ENCODE peak calls at places on chromosomes 12 and 14, in six cellular contexts. One of them, this sample, is unnamed.

GRCh38 chr14:72604133-72604532 is 289.8 kb downstream of the DPF3 start:
- DNase-seq in right cardiac atrium: no peak
- DNase-seq in transverse colon: no peak
- DNase-seq in naive thymus-derived CD4-positive, alpha-beta T cell: no peak
- DNase-seq in PC-9: no peak
- DNase-seq in CD4-positive, alpha-beta memory T cell: no peak
- DNase-seq in this sample: no peak

GRCh38 chr12:122944588-122944987 is 21.7 kb downstream of the ABCB9 start:
- DNase-seq in right cardiac atrium: no peak
- DNase-seq in transverse colon: peak; percentile 36
- DNase-seq in naive thymus-derived CD4-positive, alpha-beta T cell: no peak
- DNase-seq in PC-9: peak; percentile 91
- DNase-seq in CD4-positive, alpha-beta memory T cell: no peak
- DNase-seq in this sample: peak; percentile 94

GRCh38 chr12:114448618-114448933 is 42.6 kb upstream of the TBX5 start:
- DNase-seq in right cardiac atrium: peak; percentile 90
- DNase-seq in transverse colon: no peak
- DNase-seq in naive thymus-derived CD4-positive, alpha-beta T cell: no peak
- DNase-seq in PC-9: no peak
- DNase-seq in CD4-positive, alpha-beta memory T cell: no peak
- DNase-seq in this sample: no peak

GRCh38 chr14:96031691-96032090 is 7.5 kb upstream of the C14orf132 start:
- DNase-seq in right cardiac atrium: no peak
- DNase-seq in transverse colon: no peak
- DNase-seq in naive thymus-derived CD4-positive, alpha-beta T cell: no peak
- DNase-seq in PC-9: no peak
- DNase-seq in CD4-positive, alpha-beta memory T cell: no peak
- DNase-seq in this sample: no peak

GRCh38 chr12:49190317-49190716 is 1.4 kb upstream of the TUBA1A start:
- DNase-seq in right cardiac atrium: no peak
- DNase-seq in transverse colon: no peak
- DNase-seq in naive thymus-derived CD4-positive, alpha-beta T cell: no peak
- DNase-seq in PC-9: no peak
- DNase-seq in CD4-positive, alpha-beta memory T cell: no peak
- DNase-seq in this sample: no peak

GRCh38 chr14:24079521-24080141 is 8.3 kb downstream of the CPNE6 start:
- DNase-seq in right cardiac atrium: no peak
- DNase-seq in transverse colon: no peak
- DNase-seq in naive thymus-derived CD4-positive, alpha-beta T cell: no peak
- DNase-seq in PC-9: no peak
- DNase-seq in CD4-positive, alpha-beta memory T cell: no peak
- DNase-seq in this sample: no peak

GRCh38 chr12:80033457-80033856 is 65.9 kb upstream of the OTOGL start:
- DNase-seq in right cardiac atrium: no peak
- DNase-seq in transverse colon: no peak
- DNase-seq in naive thymus-derived CD4-positive, alpha-beta T cell: no peak
- DNase-seq in PC-9: no peak
- DNase-seq in CD4-positive, alpha-beta memory T cell: no peak
- DNase-seq in this sample: peak; percentile 68

GRCh38 chr12:41228066-41228820 is 40.1 kb downstream of the PDZRN4 start:
- DNase-seq in right cardiac atrium: no peak
- DNase-seq in transverse colon: no peak
- DNase-seq in naive thymus-derived CD4-positive, alpha-beta T cell: no peak
- DNase-seq in PC-9: no peak
- DNase-seq in CD4-positive, alpha-beta memory T cell: no peak
- DNase-seq in this sample: no peak

GRCh38 chr12:65725376-65725775 is 98.9 kb upstream of the HMGA2 start:
- DNase-seq in right cardiac atrium: no peak
- DNase-seq in transverse colon: no peak
- DNase-seq in naive thymus-derived CD4-positive, alpha-beta T cell: no peak
- DNase-seq in PC-9: no peak
- DNase-seq in CD4-positive, alpha-beta memory T cell: no peak
- DNase-seq in this sample: no peak

GRCh38 chr12:66984962-66985361 is 284.2 kb upstream of the CAND1 start:
- DNase-seq in right cardiac atrium: no peak
- DNase-seq in transverse colon: no peak
- DNase-seq in naive thymus-derived CD4-positive, alpha-beta T cell: no peak
- DNase-seq in PC-9: peak; percentile 47
- DNase-seq in CD4-positive, alpha-beta memory T cell: no peak
- DNase-seq in this sample: no peak

GRCh38 chr12:124338448-124338847 is 43.6 kb downstream of the RFLNA start:
- DNase-seq in right cardiac atrium: peak; percentile 30
- DNase-seq in transverse colon: no peak
- DNase-seq in naive thymus-derived CD4-positive, alpha-beta T cell: no peak
- DNase-seq in PC-9: no peak
- DNase-seq in CD4-positive, alpha-beta memory T cell: no peak
- DNase-seq in this sample: no peak

GRCh38 chr12:52787324-52787996 is 8.5 kb downstream of the KRT3 start:
- DNase-seq in right cardiac atrium: no peak
- DNase-seq in transverse colon: no peak
- DNase-seq in naive thymus-derived CD4-positive, alpha-beta T cell: no peak
- DNase-seq in PC-9: no peak
- DNase-seq in CD4-positive, alpha-beta memory T cell: no peak
- DNase-seq in this sample: no peak

GRCh38 chr12:24133385-24133784 is 183.9 kb upstream of the SOX5 start:
- DNase-seq in right cardiac atrium: no peak
- DNase-seq in transverse colon: no peak
- DNase-seq in naive thymus-derived CD4-positive, alpha-beta T cell: no peak
- DNase-seq in PC-9: no peak
- DNase-seq in CD4-positive, alpha-beta memory T cell: no peak
- DNase-seq in this sample: no peak

GRCh38 chr12:66011731-66012130 is 118.8 kb downstream of the LLPH start:
- DNase-seq in right cardiac atrium: no peak
- DNase-seq in transverse colon: no peak
- DNase-seq in naive thymus-derived CD4-positive, alpha-beta T cell: no peak
- DNase-seq in PC-9: no peak
- DNase-seq in CD4-positive, alpha-beta memory T cell: no peak
- DNase-seq in this sample: no peak

GRCh38 chr12:65756956-65757511 is 67.2 kb upstream of the HMGA2 start:
- DNase-seq in right cardiac atrium: no peak
- DNase-seq in transverse colon: no peak
- DNase-seq in naive thymus-derived CD4-positive, alpha-beta T cell: no peak
- DNase-seq in PC-9: peak; percentile 94
- DNase-seq in CD4-positive, alpha-beta memory T cell: no peak
- DNase-seq in this sample: no peak

GRCh38 chr12:11863988-11864387 is 206.8 kb upstream of the BCL2L14 start:
- DNase-seq in right cardiac atrium: peak; percentile 51
- DNase-seq in transverse colon: no peak
- DNase-seq in naive thymus-derived CD4-positive, alpha-beta T cell: no peak
- DNase-seq in PC-9: no peak
- DNase-seq in CD4-positive, alpha-beta memory T cell: no peak
- DNase-seq in this sample: peak; percentile 31

GRCh38 chr14:76666746-76667145 is 94.5 kb upstream of the VASH1 start:
- DNase-seq in right cardiac atrium: no peak
- DNase-seq in transverse colon: no peak
- DNase-seq in naive thymus-derived CD4-positive, alpha-beta T cell: no peak
- DNase-seq in PC-9: no peak
- DNase-seq in CD4-positive, alpha-beta memory T cell: no peak
- DNase-seq in this sample: no peak

GRCh38 chr12:62517887-62518286 is 51.3 kb downstream of the MON2 start:
- DNase-seq in right cardiac atrium: no peak
- DNase-seq in transverse colon: no peak
- DNase-seq in naive thymus-derived CD4-positive, alpha-beta T cell: no peak
- DNase-seq in PC-9: no peak
- DNase-seq in CD4-positive, alpha-beta memory T cell: no peak
- DNase-seq in this sample: no peak

GRCh38 chr12:118187746-118188390 is 51.9 kb downstream of the PEBP1 start:
- DNase-seq in right cardiac atrium: no peak
- DNase-seq in transverse colon: no peak
- DNase-seq in naive thymus-derived CD4-positive, alpha-beta T cell: no peak
- DNase-seq in PC-9: no peak
- DNase-seq in CD4-positive, alpha-beta memory T cell: no peak
- DNase-seq in this sample: no peak

GRCh38 chr12:112885204-112885603 is 21.6 kb upstream of the OAS1 start:
- DNase-seq in right cardiac atrium: no peak
- DNase-seq in transverse colon: no peak
- DNase-seq in naive thymus-derived CD4-positive, alpha-beta T cell: no peak
- DNase-seq in PC-9: no peak
- DNase-seq in CD4-positive, alpha-beta memory T cell: no peak
- DNase-seq in this sample: no peak
- H3K27me3 ChIP-seq in right cardiac atrium: no peaks in the 10 kb centered on the region
- H3K27me3 ChIP-seq in transverse colon: peaks cover 4% of the 10 kb centered on the region
- H3K27me3 ChIP-seq in naive thymus-derived CD4-positive, alpha-beta T cell: no peaks in the 10 kb centered on the region
- H3K27me3 ChIP-seq in PC-9: peaks cover 73% of the 10 kb centered on the region
- H3K27me3 ChIP-seq in CD4-positive, alpha-beta memory T cell: no peaks in the 10 kb centered on the region
- H3K27me3 ChIP-seq in this sample: peaks cover 3% of the 10 kb centered on the region

GRCh38 chr12:63845726-63846125 is 1.2 kb downstream of the SRGAP1 start:
- DNase-seq in right cardiac atrium: no peak
- DNase-seq in transverse colon: peak; percentile 30
- DNase-seq in naive thymus-derived CD4-positive, alpha-beta T cell: no peak
- DNase-seq in PC-9: peak; percentile 89
- DNase-seq in CD4-positive, alpha-beta memory T cell: no peak
- DNase-seq in this sample: no peak
- H3K4me3 ChIP-seq in right cardiac atrium: peak overlapping the region; percentile 78
- H3K4me3 ChIP-seq in transverse colon: peak overlapping the region; percentile 94
- H3K4me3 ChIP-seq in naive thymus-derived CD4-positive, alpha-beta T cell: no peak overlapping the region
- H3K4me3 ChIP-seq in PC-9: peak overlapping the region; percentile 97
- H3K4me3 ChIP-seq in CD4-positive, alpha-beta memory T cell: no peak overlapping the region
- H3K4me3 ChIP-seq in this sample: peak overlapping the region; percentile 86

DNA sequence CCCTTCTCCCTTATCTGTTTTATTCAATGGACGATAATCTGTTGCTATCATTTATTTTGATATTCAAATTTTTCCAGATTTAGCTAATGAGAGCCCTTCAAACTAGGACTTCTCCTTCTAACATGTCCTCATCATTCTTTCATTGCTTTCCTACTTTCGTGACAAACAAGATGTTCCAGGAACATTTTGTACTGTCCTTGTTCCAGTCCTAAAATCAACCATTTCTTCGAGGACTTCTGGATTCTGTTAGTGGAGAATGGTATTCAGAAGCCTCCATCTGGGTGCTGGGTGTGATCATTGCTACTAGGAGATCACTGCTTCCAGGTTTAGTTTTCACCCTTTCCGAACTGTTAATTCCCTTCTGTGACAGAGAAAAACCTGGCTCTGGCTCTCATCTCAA is 29.5 kb upstream of the FBXO34 start:
- DNase-seq in right cardiac atrium: no peak
- DNase-seq in transverse colon: no peak
- DNase-seq in naive thymus-derived CD4-positive, alpha-beta T cell: no peak
- DNase-seq in PC-9: no peak
- DNase-seq in CD4-positive, alpha-beta memory T cell: no peak
- DNase-seq in this sample: no peak
- H3K9me3 ChIP-seq in right cardiac atrium: no peaks in the 10 kb centered on the region
- H3K9me3 ChIP-seq in transverse colon: no peaks in the 10 kb centered on the region
- H3K9me3 ChIP-seq in naive thymus-derived CD4-positive, alpha-beta T cell: no peaks in the 10 kb centered on the region
- H3K9me3 ChIP-seq in PC-9: no peaks in the 10 kb centered on the region
- H3K9me3 ChIP-seq in CD4-positive, alpha-beta memory T cell: no peaks in the 10 kb centered on the region
- H3K9me3 ChIP-seq in this sample: no peaks in the 10 kb centered on the region

DNA sequence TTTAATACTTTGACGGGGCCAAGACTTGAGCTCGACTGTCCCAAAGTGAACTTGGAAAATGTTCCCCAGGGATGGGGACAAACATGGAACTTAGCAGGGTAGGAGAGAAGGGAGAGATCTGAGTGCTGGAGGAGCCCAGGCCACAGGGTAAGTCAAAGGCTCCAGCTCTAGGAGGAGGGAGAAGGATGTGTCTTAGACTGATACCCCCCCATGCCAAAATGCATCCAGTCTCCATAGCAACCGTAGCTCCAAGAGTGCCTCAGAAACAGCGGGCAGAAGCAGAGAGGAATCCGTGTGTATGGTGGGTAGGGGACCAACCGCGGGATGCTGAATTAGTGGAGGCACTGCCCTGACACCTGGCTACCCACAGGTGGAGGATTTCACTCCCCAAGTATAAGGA is 845 bp upstream of the AGAP2 start:
- DNase-seq in right cardiac atrium: no peak
- DNase-seq in transverse colon: no peak
- DNase-seq in naive thymus-derived CD4-positive, alpha-beta T cell: no peak
- DNase-seq in PC-9: no peak
- DNase-seq in CD4-positive, alpha-beta memory T cell: no peak
- DNase-seq in this sample: no peak
- H3K27me3 ChIP-seq in right cardiac atrium: no peaks in the 10 kb centered on the region
- H3K27me3 ChIP-seq in transverse colon: peaks cover 63% of the 10 kb centered on the region
- H3K27me3 ChIP-seq in naive thymus-derived CD4-positive, alpha-beta T cell: no peaks in the 10 kb centered on the region
- H3K27me3 ChIP-seq in PC-9: peaks cover 14% of the 10 kb centered on the region
- H3K27me3 ChIP-seq in CD4-positive, alpha-beta memory T cell: no peaks in the 10 kb centered on the region
- H3K27me3 ChIP-seq in this sample: peaks cover 43% of the 10 kb centered on the region

This sample was measured in MG63.